ENCODE peak calls at places on chromosomes 12 and 14, in four cellular contexts. C is brain microvascular endothelial cell, V is lower leg skin, R is WERI-Rb-1. B is an unnamed sample.

GRCh38 chr14:90846511-90846910 is 30.3 kb upstream of the TTC7B start:
- DNase-seq in C (peak; percentile 38), V (peak; percentile 11), R (no peak), B (no peak)

GRCh38 chr12:109961612-109962011 is 34.6 kb downstream of the GIT2 start:
- DNase-seq in C (no peak), V (no peak), R (no peak), B (no peak)

GRCh38 chr14:88168498-88169165 is 154.4 kb downstream of the KCNK10 start:
- DNase-seq in C (peak; percentile 13), V (no peak), R (peak; percentile 50), B (no peak)

GRCh38 chr12:46084666-46085631 is 94.6 kb upstream of the SCAF11 start:
- DNase-seq in C (no peak), V (no peak), R (no peak), B (no peak)

GRCh38 chr12:46942579-46942978 is 116.8 kb upstream of the SLC38A4 start:
- DNase-seq in C (no peak), V (no peak), R (no peak), B (no peak)

GRCh38 chr12:131827961-131828534 is at the start of gene MMP17:
- DNase-seq in C (no peak), V (no peak), R (peak; percentile 71), B (peak; percentile 60)

GRCh38 chr12:120767071-120768024 is 41.7 kb downstream of the ACADS start:
- DNase-seq in C (no peak), V (no peak), R (no peak), B (no peak)

GRCh38 chr14:67851785-67852410 is 32.3 kb downstream of the RAD51B start:
- DNase-seq in C (no peak), V (no peak), R (no peak), B (no peak)

GRCh38 chr14:54444701-54445100 is 3.5 kb upstream of the CNIH1 start:
- DNase-seq in C (no peak), V (no peak), R (no peak), B (no peak)

GRCh38 chr12:64681200-64682052 is 71.1 kb downstream of the RASSF3 start:
- DNase-seq in C (no peak), V (no peak), R (no peak), B (no peak)

GRCh38 chr14:100837812-100838170 is 11.9 kb downstream of the MEG3 start:
- DNase-seq in C (no peak), V (no peak), R (no peak), B (no peak)

GRCh38 chr14:87745507-87746118 is 247.4 kb downstream of the GALC start:
- DNase-seq in C (peak; percentile 0), V (no peak), R (peak; percentile 50), B (no peak)

GRCh38 chr12:121184425-121184824 is 25.5 kb upstream of the P2RX4 start:
- DNase-seq in C (no peak), V (peak; percentile 46), R (no peak), B (no peak)

GRCh38 chr12:127381043-127381668 is 885.8 kb upstream of the TMEM132C start:
- DNase-seq in C (no peak), V (no peak), R (peak; percentile 75), B (no peak)

GRCh38 chr12:65823481-65824313 is 586 bp upstream of the HMGA2 start:
- DNase-seq in C (peak; percentile 58), V (no peak), R (peak; percentile 50), B (peak; percentile 44)

GRCh38 chr12:124939428-124940142 is 25.1 kb upstream of the UBC start:
- DNase-seq in C (peak; percentile 91), V (peak; percentile 87), R (peak; percentile 91), B (peak; percentile 69)

GRCh38 chr12:124940393-124941169 is 26.1 kb upstream of the UBC start:
- DNase-seq in C (peak; percentile 88), V (peak; percentile 93), R (peak; percentile 95), B (peak; percentile 84)

GRCh38 chr12:124938066-124938465 is 23.6 kb upstream of the UBC start:
- DNase-seq in C (no peak), V (no peak), R (no peak), B (no peak)

GRCh38 chr12:124940143-124940392 is 25.6 kb upstream of the UBC start:
- DNase-seq in C (no peak), V (no peak), R (no peak), B (no peak)

GRCh38 chr12:124938606-124939427 is 24.4 kb upstream of the UBC start:
- DNase-seq in C (peak; percentile 88), V (peak; percentile 79), R (peak; percentile 83), B (peak; percentile 61)
- TF ChIP-seq CTCF in C (peak; percentile 51), V (no peak), R (peak; percentile 54), B (peak; percentile 65)

DNA sequence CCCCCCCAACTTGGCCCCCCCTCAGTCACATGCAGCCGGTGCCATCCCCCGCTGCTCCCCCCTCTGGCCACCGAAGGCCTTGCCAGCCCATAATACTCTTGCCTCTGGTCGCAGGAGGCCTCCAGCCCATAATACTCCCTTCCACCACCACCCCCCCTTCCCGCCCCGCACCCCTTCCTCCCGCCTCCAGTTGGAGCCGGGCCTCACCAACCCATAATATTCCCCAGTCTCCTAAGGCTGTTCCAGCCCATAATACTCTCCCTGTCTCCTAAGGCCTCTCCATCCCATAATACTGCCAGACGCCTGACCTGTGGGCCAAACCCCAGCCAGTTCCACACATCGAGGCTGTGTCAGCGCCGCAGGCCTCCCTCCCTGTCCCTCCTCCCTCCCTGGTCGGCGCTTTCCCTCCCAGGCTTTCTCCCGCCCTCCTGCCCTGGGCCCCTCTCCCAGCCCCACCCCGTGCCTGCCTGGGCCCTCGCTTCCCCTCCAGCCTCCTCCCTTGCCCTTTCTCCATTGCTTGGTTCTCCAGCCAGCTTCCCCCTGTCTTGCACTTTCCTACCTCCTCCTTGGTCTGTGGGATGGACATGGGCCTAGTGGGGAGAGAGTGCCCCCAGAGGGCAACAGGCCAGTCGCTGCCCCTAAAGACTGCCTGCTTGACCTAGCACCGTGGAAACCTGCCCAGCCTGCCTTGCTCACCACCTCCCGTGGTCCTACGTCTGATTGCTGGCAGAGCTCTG is 6.8 kb upstream of the CHD4 start:
- DNase-seq in C (peak; percentile 92), V (peak; percentile 91), R (peak; percentile 96), B (peak; percentile 70)
- TF ChIP-seq CTCF in C (peak; percentile 36), V (no peak), R (peak; percentile 51), B (no peak)

GRCh38 chr12:53071591-53072551 is 7.3 kb downstream of the SPRYD3 start:
- DNase-seq in C (no peak), V (peak; percentile 70), R (peak; percentile 59), B (no peak)
- TF ChIP-seq CTCF in C (peak; percentile 59), V (no peak), R (peak; percentile 33), B (no peak)

DNA sequence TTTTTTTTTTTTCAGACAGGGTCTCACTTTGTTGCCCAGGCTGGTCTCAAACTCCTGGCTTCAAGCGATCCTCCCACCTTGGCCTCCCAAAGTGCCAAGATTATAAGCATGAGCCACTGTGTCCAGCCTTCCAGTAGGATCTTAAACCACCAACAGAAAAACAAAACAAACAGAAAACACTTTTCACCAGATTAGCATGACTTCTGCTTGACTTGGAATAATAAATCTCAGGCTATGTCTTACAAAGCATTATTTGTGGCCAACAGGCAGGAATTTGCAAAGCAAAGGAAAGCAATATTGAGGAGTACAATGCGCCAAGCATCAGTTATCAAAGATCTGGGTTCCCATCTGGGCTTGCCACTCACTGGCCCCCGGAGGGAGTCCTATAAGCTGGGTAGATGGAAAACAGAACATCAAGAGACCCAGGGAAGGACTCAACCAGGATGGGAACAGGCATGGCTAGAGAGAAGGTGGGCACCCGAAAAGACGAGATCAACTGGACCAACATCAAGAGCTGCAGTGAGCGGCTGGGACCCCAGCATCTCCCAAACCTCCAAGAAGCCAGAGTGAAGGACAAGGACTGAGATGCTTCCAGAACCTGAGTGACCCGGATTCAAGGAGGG is 101.3 kb downstream of the TMEM30B start:
- DNase-seq in C (no peak), V (no peak), R (no peak), B (no peak)
- TF ChIP-seq CTCF in C (peak; percentile 7), V (no peak), R (no peak), B (no peak)

DNA sequence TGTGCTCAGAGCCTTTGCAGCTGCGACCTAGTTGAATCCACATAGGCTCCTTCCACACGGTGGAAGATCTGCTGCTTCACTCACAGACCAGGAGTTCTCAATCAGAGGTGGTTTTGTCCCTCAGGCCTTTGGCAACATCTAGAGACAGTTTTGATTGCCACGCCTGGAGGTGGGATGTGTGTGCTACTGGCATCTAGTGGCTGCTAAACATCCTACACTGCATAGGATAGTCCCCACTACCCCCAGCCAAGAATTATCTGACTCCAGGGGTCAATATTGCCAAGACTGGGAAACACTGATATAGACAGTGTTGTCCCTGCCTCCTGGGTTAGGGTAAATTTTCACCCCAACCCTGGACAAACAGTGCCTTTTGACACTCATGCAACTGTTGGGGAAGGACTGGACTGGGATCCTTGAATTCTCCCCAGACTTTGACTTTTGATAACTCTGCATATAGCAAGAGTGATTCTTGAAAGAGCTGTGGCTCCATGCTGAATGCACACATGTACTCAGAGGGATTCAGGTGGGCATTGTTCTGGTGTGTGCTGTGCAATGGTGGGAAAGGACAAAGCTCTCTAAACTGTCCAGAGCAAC is 39.8 kb downstream of the BAZ2A start:
- DNase-seq in C (peak; percentile 23), V (no peak), R (peak; percentile 54), B (no peak)
- TF ChIP-seq CTCF in C (peak; percentile 73), V (no peak), R (peak; percentile 80), B (peak; percentile 18)

GRCh38 chr14:59882957-59883356 is 12.4 kb upstream of the RTN1 start:
- DNase-seq in C (no peak), V (no peak), R (no peak), B (no peak)
- TF ChIP-seq CTCF in C (peak; percentile 59), V (no peak), R (peak; percentile 32), B (peak; percentile 41)